ENCODE peak calls at places on chromosome 14, in six cellular contexts. R is lung, Y is endothelial cell, T is psoas muscle, N is AML-193, V is B cell. K is an unnamed sample.

GRCh38 chr14:99274346-99275221 is 2.6 kb upstream of the BCL11B start:
- DNase-seq in R (no peak), Y (peak; percentile 75), T (peak; percentile 28), N (peak; percentile 48), V (peak; percentile 59), K (peak; percentile 87)

GRCh38 chr14:104865631-104866441 is 768 bp downstream of the CEP170B start:
- DNase-seq in R (peak; percentile 68), Y (peak; percentile 41), T (peak; percentile 73), N (no peak), V (peak; percentile 72), K (peak; percentile 32)

GRCh38 chr14:22753586-22753985 is 12.9 kb upstream of the OXA1L start:
- DNase-seq in R (no peak), Y (no peak), T (no peak), N (no peak), V (no peak), K (no peak)

GRCh38 chr14:75539562-75540478 is 17.6 kb downstream of the BATF start:
- DNase-seq in R (no peak), Y (no peak), T (no peak), N (no peak), V (no peak), K (no peak)

GRCh38 chr14:77763316-77763715 is 2.4 kb upstream of the SNW1 start:
- DNase-seq in R (no peak), Y (no peak), T (no peak), N (no peak), V (no peak), K (no peak)

GRCh38 chr14:58807271-58807670 is 169.5 kb downstream of the DACT1 start:
- DNase-seq in R (no peak), Y (no peak), T (no peak), N (no peak), V (no peak), K (no peak)

GRCh38 chr14:100278702-100279101 is 27.5 kb downstream of the SLC25A29 start:
- DNase-seq in R (peak; percentile 60), Y (no peak), T (no peak), N (peak; percentile 56), V (peak; percentile 25), K (no peak)

GRCh38 chr14:87955501-87955900 is 37.5 kb downstream of the GALC start:
- DNase-seq in R (no peak), Y (no peak), T (no peak), N (no peak), V (no peak), K (peak; percentile 29)

GRCh38 chr14:73717247-73717646 is 3.1 kb upstream of the PNMA1 start:
- DNase-seq in R (no peak), Y (no peak), T (no peak), N (no peak), V (no peak), K (no peak)

GRCh38 chr14:99518441-99519346 is 37.5 kb downstream of the CCNK start:
- DNase-seq in R (peak; percentile 76), Y (peak; percentile 84), T (peak; percentile 64), N (peak; percentile 23), V (peak; percentile 86), K (peak; percentile 39)

GRCh38 chr14:101002738-101003137 is 99.2 kb upstream of the RTL1 start:
- DNase-seq in R (no peak), Y (no peak), T (no peak), N (no peak), V (no peak), K (no peak)

GRCh38 chr14:61337893-61338292 is 16.5 kb downstream of the PRKCH start:
- DNase-seq in R (no peak), Y (no peak), T (no peak), N (no peak), V (no peak), K (no peak)

GRCh38 chr14:99625476-99625875 is 19.5 kb upstream of the HHIPL1 start:
- DNase-seq in R (no peak), Y (no peak), T (no peak), N (no peak), V (no peak), K (no peak)

GRCh38 chr14:105286759-105287144 is 14.0 kb downstream of the BRF1 start:
- DNase-seq in R (no peak), Y (no peak), T (no peak), N (no peak), V (peak; percentile 14), K (no peak)